ENCODE peak calls at places on chromosome 3, in seven cellular contexts. One of them, this sample, is unnamed.

GRCh38 chr3:132444333-132444732 is 27.0 kb downstream of the DNAJC13 start:
- DNase-seq in H1: no peak
- DNase-seq in SK-N-SH: no peak
- DNase-seq in K562: no peak
- DNase-seq in GM12878: no peak
- DNase-seq in HepG2: no peak
- DNase-seq in HCT116: no peak
- DNase-seq in this sample: no peak

GRCh38 chr3:127829537-127829936 is 7.2 kb upstream of the MGLL start:
- DNase-seq in K562: no peak
- DNase-seq in HCT116: no peak
- DNase-seq in GM12878: no peak
- DNase-seq in HepG2: no peak
- DNase-seq in SK-N-SH: no peak
- DNase-seq in H1: no peak
- DNase-seq in this sample: no peak

GRCh38 chr3:136728918-136729317 is 23.3 kb downstream of the STAG1 start:
- DNase-seq in HepG2: no peak
- DNase-seq in SK-N-SH: no peak
- DNase-seq in K562: no peak
- DNase-seq in GM12878: no peak
- DNase-seq in H1: no peak
- DNase-seq in HCT116: no peak
- DNase-seq in this sample: peak; percentile 16

GRCh38 chr3:141686477-141687280 is 51.4 kb upstream of the RNF7 start:
- DNase-seq in GM12878: no peak
- DNase-seq in K562: no peak
- DNase-seq in SK-N-SH: no peak
- DNase-seq in HCT116: no peak
- DNase-seq in H1: no peak
- DNase-seq in HepG2: peak; percentile 46
- DNase-seq in this sample: no peak

GRCh38 chr3:23808525-23808924 is 2.8 kb downstream of the UBE2E1 start:
- DNase-seq in GM12878: no peak
- DNase-seq in SK-N-SH: no peak
- DNase-seq in HCT116: no peak
- DNase-seq in HepG2: no peak
- DNase-seq in H1: no peak
- DNase-seq in K562: peak; percentile 31
- DNase-seq in this sample: no peak

GRCh38 chr3:59017617-59017984 is 32.2 kb downstream of the CFAP20DC start:
- DNase-seq in HCT116: no peak
- DNase-seq in SK-N-SH: no peak
- DNase-seq in K562: no peak
- DNase-seq in H1: no peak
- DNase-seq in HepG2: no peak
- DNase-seq in GM12878: no peak
- DNase-seq in this sample: no peak

GRCh38 chr3:138833908-138834358 is 795 bp downstream of the PIK3CB start:
- DNase-seq in H1: no peak
- DNase-seq in HCT116: no peak
- DNase-seq in SK-N-SH: peak; percentile 36
- DNase-seq in HepG2: no peak
- DNase-seq in GM12878: no peak
- DNase-seq in K562: no peak
- DNase-seq in this sample: no peak

GRCh38 chr3:129703913-129704312 is 97.4 kb upstream of the PLXND1 start:
- DNase-seq in HCT116: no peak
- DNase-seq in H1: no peak
- DNase-seq in SK-N-SH: no peak
- DNase-seq in HepG2: no peak
- DNase-seq in GM12878: no peak
- DNase-seq in K562: no peak
- DNase-seq in this sample: no peak

GRCh38 chr3:177589921-177590336 is 392.6 kb upstream of the TBL1XR1 start:
- DNase-seq in K562: no peak
- DNase-seq in SK-N-SH: peak; percentile 16
- DNase-seq in GM12878: no peak
- DNase-seq in H1: no peak
- DNase-seq in HCT116: peak; percentile 71
- DNase-seq in HepG2: peak; percentile 65
- DNase-seq in this sample: no peak

GRCh38 chr3:126543457-126544090 is 15.2 kb downstream of the C3orf22 start:
- DNase-seq in HepG2: no peak
- DNase-seq in H1: no peak
- DNase-seq in HCT116: no peak
- DNase-seq in SK-N-SH: peak; percentile 10
- DNase-seq in K562: no peak
- DNase-seq in GM12878: no peak
- DNase-seq in this sample: no peak

GRCh38 chr3:15309662-15310335 is 22.6 kb downstream of the SH3BP5 start:
- DNase-seq in H1: no peak
- DNase-seq in GM12878: no peak
- DNase-seq in SK-N-SH: no peak
- DNase-seq in HCT116: no peak
- DNase-seq in HepG2: no peak
- DNase-seq in K562: no peak
- DNase-seq in this sample: no peak

GRCh38 chr3:111904376-111905241 is 45.5 kb downstream of the PHLDB2 start:
- DNase-seq in HepG2: peak; percentile 38
- DNase-seq in HCT116: peak; percentile 89
- DNase-seq in GM12878: no peak
- DNase-seq in H1: no peak
- DNase-seq in K562: no peak
- DNase-seq in SK-N-SH: no peak
- DNase-seq in this sample: no peak

GRCh38 chr3:14521611-14522010 is 18.5 kb downstream of the GRIP2 start:
- DNase-seq in HCT116: no peak
- DNase-seq in K562: no peak
- DNase-seq in H1: no peak
- DNase-seq in HepG2: no peak
- DNase-seq in GM12878: no peak
- DNase-seq in SK-N-SH: no peak
- DNase-seq in this sample: no peak

GRCh38 chr3:139674585-139675260 is 3.0 kb downstream of the NMNAT3 start:
- DNase-seq in GM12878: no peak
- DNase-seq in K562: no peak
- DNase-seq in SK-N-SH: peak; percentile 83
- DNase-seq in HCT116: no peak
- DNase-seq in HepG2: no peak
- DNase-seq in H1: no peak
- DNase-seq in this sample: no peak

GRCh38 chr3:101829066-101829830 is 20.1 kb upstream of the NFKBIZ start:
- DNase-seq in HCT116: no peak
- DNase-seq in GM12878: no peak
- DNase-seq in K562: no peak
- DNase-seq in H1: no peak
- DNase-seq in HepG2: no peak
- DNase-seq in SK-N-SH: no peak
- DNase-seq in this sample: no peak

GRCh38 chr3:195015021-195015420 is 255.9 kb downstream of the XXYLT1 start:
- DNase-seq in SK-N-SH: no peak
- DNase-seq in HCT116: no peak
- DNase-seq in K562: no peak
- DNase-seq in HepG2: no peak
- DNase-seq in GM12878: no peak
- DNase-seq in H1: no peak
- DNase-seq in this sample: no peak

GRCh38 chr3:56468184-56469106 is at the start of gene ERC2:
- DNase-seq in HepG2: peak; percentile 34
- DNase-seq in HCT116: no peak
- DNase-seq in GM12878: no peak
- DNase-seq in K562: peak; percentile 7
- DNase-seq in SK-N-SH: peak; percentile 92
- DNase-seq in H1: peak; percentile 75
- DNase-seq in this sample: peak; percentile 87

DNA sequence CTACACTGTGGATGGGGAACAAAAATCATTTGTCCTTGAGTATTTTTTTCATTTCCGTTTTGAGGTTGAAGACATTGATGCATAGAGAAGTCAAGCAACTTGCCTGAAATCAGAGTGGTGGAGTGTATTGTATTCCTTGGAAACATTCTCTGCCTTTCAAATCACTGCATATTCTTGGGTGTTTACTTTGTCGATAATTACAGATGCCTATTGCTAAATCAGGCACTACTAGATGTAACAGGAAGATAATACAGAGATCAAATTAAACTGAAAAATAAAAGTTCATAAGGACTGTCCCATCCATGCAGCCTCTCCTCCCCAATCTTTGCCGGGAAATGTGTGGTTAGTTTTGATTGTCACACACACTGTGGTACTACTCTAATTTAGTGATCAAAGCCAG is 37.4 kb upstream of the VEPH1 start:
- DNase-seq in HCT116: no peak
- DNase-seq in HepG2: no peak
- DNase-seq in K562: no peak
- DNase-seq in H1: no peak
- DNase-seq in GM12878: no peak
- DNase-seq in SK-N-SH: no peak
- DNase-seq in this sample: no peak
- TF ChIP-seq YY1 in HCT116: no peak
- TF ChIP-seq YY1 in HepG2: no peak
- TF ChIP-seq YY1 in K562: no peak
- TF ChIP-seq YY1 in H1: no peak
- TF ChIP-seq YY1 in GM12878: no peak
- TF ChIP-seq YY1 in SK-N-SH: no peak
- TF ChIP-seq YY1 in this sample: no peak

GRCh38 chr3:41288785-41289184 is 89.5 kb downstream of the CTNNB1 start:
- DNase-seq in SK-N-SH: no peak
- DNase-seq in HCT116: no peak
- DNase-seq in H1: no peak
- DNase-seq in K562: peak; percentile 33
- DNase-seq in HepG2: no peak
- DNase-seq in GM12878: no peak
- DNase-seq in this sample: no peak
- TF ChIP-seq YY1 in SK-N-SH: no peak
- TF ChIP-seq YY1 in HCT116: no peak
- TF ChIP-seq YY1 in H1: no peak
- TF ChIP-seq YY1 in K562: no peak
- TF ChIP-seq YY1 in HepG2: no peak
- TF ChIP-seq YY1 in GM12878: no peak
- TF ChIP-seq YY1 in this sample: no peak

DNA sequence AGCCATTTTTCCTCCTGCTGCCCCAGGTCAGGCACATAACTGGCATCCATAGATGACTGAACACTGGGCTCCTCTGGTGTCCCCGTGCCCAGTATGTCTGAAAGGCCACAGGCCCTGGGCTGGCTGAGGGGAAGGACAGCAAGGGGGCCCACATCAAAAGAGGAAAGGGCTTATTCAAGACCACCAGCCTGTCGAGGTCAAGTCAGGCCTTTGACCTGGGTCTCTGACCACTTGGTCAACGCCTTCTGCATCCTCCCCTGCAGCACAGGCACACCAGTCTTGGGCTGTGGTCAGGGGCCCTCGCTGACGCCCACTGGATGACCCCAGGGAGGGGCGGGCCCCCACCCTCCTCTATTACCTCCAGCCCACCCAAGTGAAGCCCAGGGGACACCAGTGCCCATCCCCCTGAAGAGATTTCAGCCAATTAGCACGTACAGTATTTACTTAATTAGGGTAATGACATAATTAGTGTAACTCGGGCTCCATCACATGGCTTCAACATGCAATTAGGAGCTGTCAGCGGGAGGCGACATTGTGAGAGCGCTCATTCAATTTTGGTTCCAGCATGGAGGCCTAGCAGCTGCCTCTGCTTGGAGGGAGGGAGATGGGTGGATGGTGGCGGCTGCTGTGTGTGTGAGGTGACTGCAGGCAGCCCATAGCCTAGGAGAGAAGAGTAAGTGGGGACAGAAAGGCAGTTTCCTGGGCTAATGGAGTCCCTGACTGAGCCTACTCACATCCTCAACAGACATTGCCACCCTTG is 13.5 kb upstream of the DNAH1 start:
- DNase-seq in SK-N-SH: no peak
- DNase-seq in H1: no peak
- DNase-seq in HepG2: no peak
- DNase-seq in HCT116: no peak
- DNase-seq in GM12878: no peak
- DNase-seq in K562: no peak
- DNase-seq in this sample: no peak
- TF ChIP-seq YY1 in SK-N-SH: no peak
- TF ChIP-seq YY1 in H1: no peak
- TF ChIP-seq YY1 in HepG2: no peak
- TF ChIP-seq YY1 in HCT116: no peak
- TF ChIP-seq YY1 in GM12878: no peak
- TF ChIP-seq YY1 in K562: no peak
- TF ChIP-seq YY1 in this sample: no peak

DNA sequence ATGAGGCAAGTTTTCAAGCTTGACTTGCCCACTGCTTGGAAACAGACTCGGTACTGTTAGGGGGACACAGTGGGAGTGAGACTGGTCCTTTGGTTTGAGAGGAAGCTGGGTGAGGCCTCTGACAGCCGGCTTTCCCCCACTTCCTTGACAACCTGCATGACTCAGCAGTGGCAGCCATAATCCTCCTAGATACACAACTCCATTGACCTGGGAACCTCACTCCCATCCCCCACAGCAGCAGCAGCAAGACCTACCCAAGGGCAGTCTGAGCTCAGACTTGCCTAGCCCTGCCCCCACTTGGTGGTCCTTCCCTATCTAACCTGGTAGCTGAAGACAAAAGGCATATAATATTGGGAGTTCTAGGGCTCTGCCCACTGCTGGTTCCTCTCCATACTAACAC is 1043.5 kb upstream of the ALCAM start:
- DNase-seq in GM12878: no peak
- DNase-seq in H1: no peak
- DNase-seq in SK-N-SH: no peak
- DNase-seq in HCT116: no peak
- DNase-seq in K562: no peak
- DNase-seq in HepG2: no peak
- DNase-seq in this sample: peak; percentile 15
- TF ChIP-seq YY1 in GM12878: no peak
- TF ChIP-seq YY1 in H1: no peak
- TF ChIP-seq YY1 in SK-N-SH: no peak
- TF ChIP-seq YY1 in HCT116: no peak
- TF ChIP-seq YY1 in K562: no peak
- TF ChIP-seq YY1 in HepG2: no peak
- TF ChIP-seq YY1 in this sample: no peak

GRCh38 chr3:142779591-142779990 is 55.8 kb downstream of the TRPC1 start:
- DNase-seq in K562: no peak
- DNase-seq in H1: no peak
- DNase-seq in HepG2: no peak
- DNase-seq in SK-N-SH: no peak
- DNase-seq in HCT116: no peak
- DNase-seq in GM12878: no peak
- DNase-seq in this sample: no peak
- TF ChIP-seq YY1 in K562: no peak
- TF ChIP-seq YY1 in H1: no peak
- TF ChIP-seq YY1 in HepG2: no peak
- TF ChIP-seq YY1 in SK-N-SH: no peak
- TF ChIP-seq YY1 in HCT116: no peak
- TF ChIP-seq YY1 in GM12878: no peak
- TF ChIP-seq YY1 in this sample: no peak